ENCODE peak calls at places on chromosome 18, in nine cellular contexts. N is pancreas, R is AG09309, T is left ventricle myocardium inferior, C is astrocyte, J is right cardiac atrium, G is prostate gland, Y is fibroblast of pulmonary artery, L is astrocyte of the spinal cord. I is an unnamed sample.

GRCh38 chr18:48605408-48605845 is 66.6 kb downstream of the CTIF start:
- DNase-seq in N (no peak), R (no peak), T (no peak), C (peak; percentile 24), J (no peak), G (no peak), Y (peak; percentile 38), L (peak; percentile 35), I (peak; percentile 86)

GRCh38 chr18:35376393-35376741 is 770 bp downstream of the ZNF396 start:
- DNase-seq in N (peak; percentile 28), R (no peak), T (peak; percentile 22), C (no peak), J (peak; percentile 32), G (no peak), Y (no peak), L (no peak), I (peak; percentile 68)

GRCh38 chr18:79019876-79020275 is 40.3 kb downstream of the SALL3 start:
- DNase-seq in N (no peak), R (no peak), T (no peak), C (no peak), J (no peak), G (no peak), Y (no peak), L (no peak), I (no peak)

GRCh38 chr18:28804512-28805214 is 627.7 kb upstream of the CDH2 start:
- DNase-seq in N (no peak), R (no peak), T (no peak), C (no peak), J (no peak), G (no peak), Y (no peak), L (no peak), I (no peak)

GRCh38 chr18:80249217-80250093 is 2.1 kb upstream of the PARD6G start:
- DNase-seq in N (peak; percentile 2), R (no peak), T (no peak), C (peak; percentile 55), J (no peak), G (no peak), Y (no peak), L (no peak), I (no peak)

GRCh38 chr18:78582131-78582789 is 397.4 kb upstream of the SALL3 start:
- DNase-seq in N (no peak), R (no peak), T (no peak), C (no peak), J (no peak), G (no peak), Y (no peak), L (no peak), I (no peak)

GRCh38 chr18:2147866-2148265 is 423.4 kb downstream of the METTL4 start:
- DNase-seq in N (no peak), R (no peak), T (peak; percentile 29), C (peak; percentile 79), J (peak; percentile 71), G (peak; percentile 59), Y (peak; percentile 72), L (peak; percentile 80), I (no peak)

GRCh38 chr18:42064109-42064508 is 109.1 kb downstream of the PIK3C3 start:
- DNase-seq in N (no peak), R (no peak), T (no peak), C (no peak), J (no peak), G (no peak), Y (no peak), L (no peak), I (no peak)

GRCh38 chr18:70292628-70293027 is 3.8 kb downstream of the SOCS6 start:
- DNase-seq in N (no peak), R (no peak), T (no peak), C (no peak), J (no peak), G (no peak), Y (no peak), L (no peak), I (no peak)

GRCh38 chr18:7020995-7021777 is 96.4 kb downstream of the LAMA1 start:
- DNase-seq in N (no peak), R (no peak), T (no peak), C (no peak), J (no peak), G (no peak), Y (no peak), L (no peak), I (peak; percentile 81)

GRCh38 chr18:36420826-36421225 is 123.3 kb downstream of the FHOD3 start:
- DNase-seq in N (no peak), R (no peak), T (no peak), C (peak; percentile 64), J (no peak), G (no peak), Y (peak; percentile 31), L (peak; percentile 12), I (no peak)

GRCh38 chr18:48827321-48828200 is 123.2 kb downstream of the SMAD7 start:
- DNase-seq in N (no peak), R (no peak), T (no peak), C (peak; percentile 68), J (peak; percentile 8), G (no peak), Y (peak; percentile 68), L (peak; percentile 91), I (peak; percentile 80)

GRCh38 chr18:54210463-54210862 is 14.0 kb downstream of the MBD2 start:
- DNase-seq in N (no peak), R (no peak), T (no peak), C (no peak), J (no peak), G (no peak), Y (no peak), L (no peak), I (no peak)

GRCh38 chr18:78722959-78723706 is 256.5 kb upstream of the SALL3 start:
- DNase-seq in N (no peak), R (no peak), T (no peak), C (no peak), J (no peak), G (no peak), Y (no peak), L (no peak), I (peak; percentile 57)

GRCh38 chr18:22188551-22189267 is 19.3 kb downstream of the GATA6 start:
- DNase-seq in N (no peak), R (no peak), T (peak; percentile 52), C (no peak), J (no peak), G (no peak), Y (peak; percentile 64), L (no peak), I (no peak)

GRCh38 chr18:57051019-57051418 is 95.9 kb upstream of the BOD1L2 start:
- DNase-seq in N (no peak), R (no peak), T (no peak), C (no peak), J (no peak), G (no peak), Y (no peak), L (no peak), I (no peak)

GRCh38 chr18:57052173-57052572 is 94.7 kb upstream of the BOD1L2 start:
- DNase-seq in N (no peak), R (no peak), T (no peak), C (no peak), J (no peak), G (no peak), Y (no peak), L (no peak), I (no peak)

GRCh38 chr18:57054891-57055290 is 92.0 kb upstream of the BOD1L2 start:
- DNase-seq in N (no peak), R (no peak), T (no peak), C (no peak), J (no peak), G (no peak), Y (no peak), L (no peak), I (no peak)

GRCh38 chr18:57051586-57052044 is 95.3 kb upstream of the BOD1L2 start:
- DNase-seq in N (no peak), R (no peak), T (no peak), C (no peak), J (no peak), G (no peak), Y (no peak), L (no peak), I (no peak)

GRCh38 chr18:57052759-57053158 is 94.1 kb upstream of the BOD1L2 start:
- DNase-seq in N (no peak), R (no peak), T (no peak), C (no peak), J (no peak), G (no peak), Y (no peak), L (no peak), I (no peak)
- H3K4me3 ChIP-seq in N (no peak overlapping the region), R (no peak overlapping the region), T (no peak overlapping the region), C (no peak overlapping the region), J (no peak overlapping the region), G (no peak overlapping the region), Y (no peak overlapping the region), L (no peak overlapping the region), I (no peak overlapping the region)

GRCh38 chr18:76564117-76564516 is 69.1 kb upstream of the ZNF516 start:
- DNase-seq in N (no peak), R (no peak), T (no peak), C (peak; percentile 84), J (no peak), G (no peak), Y (peak; percentile 24), L (peak; percentile 58), I (no peak)
- H3K4me3 ChIP-seq in N (no peak overlapping the region), R (no peak overlapping the region), T (no peak overlapping the region), C (peak overlapping the region; percentile 49), J (no peak overlapping the region), G (no peak overlapping the region), Y (no peak overlapping the region), L (no peak overlapping the region), I (no peak overlapping the region)

GRCh38 chr18:63179422-63179821 is 140.1 kb downstream of the BCL2 start:
- DNase-seq in N (no peak), R (no peak), T (no peak), C (no peak), J (no peak), G (no peak), Y (no peak), L (no peak), I (peak; percentile 49)

GRCh38 chr18:63177259-63177658 is 142.3 kb downstream of the BCL2 start:
- DNase-seq in N (no peak), R (no peak), T (no peak), C (no peak), J (no peak), G (no peak), Y (no peak), L (no peak), I (no peak)

GRCh38 chr18:63180333-63180732 is 139.2 kb downstream of the BCL2 start:
- DNase-seq in N (no peak), R (no peak), T (no peak), C (no peak), J (no peak), G (no peak), Y (no peak), L (no peak), I (no peak)

GRCh38 chr18:63177822-63178525 is 141.6 kb downstream of the BCL2 start:
- DNase-seq in N (no peak), R (no peak), T (no peak), C (no peak), J (peak; percentile 30), G (peak; percentile 73), Y (no peak), L (no peak), I (peak; percentile 45)

GRCh38 chr18:63178526-63178880 is 141.1 kb downstream of the BCL2 start:
- DNase-seq in N (no peak), R (no peak), T (peak; percentile 79), C (no peak), J (peak; percentile 85), G (peak; percentile 51), Y (peak; percentile 48), L (no peak), I (peak; percentile 39)
- H3K4me3 ChIP-seq in N (peak overlapping the region; percentile 3), R (no peak overlapping the region), T (peak overlapping the region; percentile 36), C (no peak overlapping the region), J (no peak overlapping the region), G (no peak overlapping the region), Y (no peak overlapping the region), L (no peak overlapping the region), I (no peak overlapping the region)

GRCh38 chr18:24726727-24727539 is 266.5 kb downstream of the HRH4 start:
- DNase-seq in N (peak; percentile 72), R (peak; percentile 55), T (peak; percentile 42), C (peak; percentile 40), J (peak; percentile 60), G (peak; percentile 51), Y (peak; percentile 89), L (peak; percentile 77), I (peak; percentile 46)
- H3K4me3 ChIP-seq in N (no peak overlapping the region), R (no peak overlapping the region), T (peak overlapping the region; percentile 41), C (no peak overlapping the region), J (peak overlapping the region; percentile 2), G (no peak overlapping the region), Y (no peak overlapping the region), L (no peak overlapping the region), I (no peak overlapping the region)

I was measured in H7.